ENCODE peak calls at places on chromosomes 11 and 22, in nine cellular contexts. I is cardiac muscle cell; R is PC-9; O is effector memory CD4-positive, alpha-beta T cell; T is lung; K is iPS DF 6.9; Q is right cardiac atrium; P is CD4-positive, CD25-positive, alpha-beta regulatory T cell; W is cardiac fibroblast. A is an unnamed sample.

GRCh38 chr22:37254206-37254866 is 10.3 kb upstream of the RAC2 start:
- DNase-seq in P (no peak), O (no peak), W (peak), I (peak), R (peak), K (no peak), Q (no peak), T (no peak), A (peak)

GRCh38 chr11:134522782-134523570 is 110.9 kb upstream of the B3GAT1 start:
- DNase-seq in Q (no peak), K (no peak), T (no peak), I (no peak), O (no peak), R (no peak), W (no peak), P (no peak), A (no peak)

GRCh38 chr11:294795-295194 is 4.5 kb downstream of the IFITM5 start:
- DNase-seq in T (no peak), R (no peak), I (no peak), K (no peak), Q (no peak), P (no peak), O (no peak), W (no peak), A (no peak)

GRCh38 chr11:22338465-22338810 is 257 bp downstream of the SLC17A6 start:
- DNase-seq in P (no peak), K (no peak), I (no peak), R (no peak), Q (no peak), W (no peak), T (no peak), O (no peak), A (no peak)

GRCh38 chr11:69212121-69213110 is 56.7 kb downstream of the SMIM38 start:
- DNase-seq in T (no peak), Q (no peak), O (no peak), P (no peak), I (no peak), K (no peak), W (no peak), R (no peak), A (no peak)

GRCh38 chr22:49302530-49302929 is 525.1 kb downstream of the BRD1 start:
- DNase-seq in R (no peak), K (no peak), I (no peak), Q (peak), P (no peak), W (no peak), O (no peak), T (no peak), A (no peak)

GRCh38 chr11:127609025-127609788 is 608.6 kb upstream of the KIRREL3 start:
- DNase-seq in R (no peak), O (no peak), P (no peak), W (no peak), T (no peak), K (no peak), Q (no peak), I (no peak), A (no peak)

GRCh38 chr22:48096411-48096810 is 1334.0 kb downstream of the TBC1D22A start:
- DNase-seq in O (no peak), P (no peak), W (no peak), R (no peak), K (no peak), T (no peak), Q (no peak), I (no peak), A (no peak)

GRCh38 chr11:16924826-16925494 is 89.3 kb downstream of the PLEKHA7 start:
- DNase-seq in Q (peak), K (no peak), R (peak), I (peak), T (peak), W (peak), P (no peak), O (no peak), A (no peak)

DNA sequence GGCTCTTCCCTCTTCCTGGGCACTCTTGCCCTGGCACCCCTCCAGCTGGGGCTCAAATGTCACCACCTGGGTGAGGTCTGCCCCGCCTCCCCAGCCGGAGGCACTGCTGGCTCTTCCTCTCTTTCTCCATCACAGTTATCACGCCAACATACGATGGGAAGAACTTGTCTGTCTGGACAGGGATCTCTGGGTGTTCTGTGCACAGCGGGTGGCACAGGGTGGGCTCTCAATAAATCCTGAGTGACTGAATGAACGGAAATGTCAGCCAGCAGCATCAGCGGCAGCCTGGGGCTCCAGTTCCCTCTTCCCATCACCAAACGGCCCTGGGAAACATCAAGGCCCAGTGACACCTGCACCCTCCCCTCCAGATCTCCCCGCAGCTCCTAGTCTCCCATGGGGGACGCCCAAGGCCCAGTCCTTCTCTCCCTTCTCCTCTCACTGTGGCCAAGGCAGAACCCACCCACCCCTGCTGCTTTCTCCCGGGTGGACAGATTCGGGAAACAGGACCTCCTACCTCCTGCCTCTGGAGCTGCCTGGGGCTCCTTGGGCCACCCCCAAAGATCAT is 440 bp upstream of the SLC25A45 start:
- DNase-seq in R (peak), W (no peak), Q (no peak), K (no peak), T (peak), I (no peak), P (no peak), O (no peak), A (no peak)
- H3K4me3 ChIP-seq in R (peak), W (peak), Q (peak), K (no peak), T (no peak), I (no peak), P (peak), O (peak), A (peak)

DNA sequence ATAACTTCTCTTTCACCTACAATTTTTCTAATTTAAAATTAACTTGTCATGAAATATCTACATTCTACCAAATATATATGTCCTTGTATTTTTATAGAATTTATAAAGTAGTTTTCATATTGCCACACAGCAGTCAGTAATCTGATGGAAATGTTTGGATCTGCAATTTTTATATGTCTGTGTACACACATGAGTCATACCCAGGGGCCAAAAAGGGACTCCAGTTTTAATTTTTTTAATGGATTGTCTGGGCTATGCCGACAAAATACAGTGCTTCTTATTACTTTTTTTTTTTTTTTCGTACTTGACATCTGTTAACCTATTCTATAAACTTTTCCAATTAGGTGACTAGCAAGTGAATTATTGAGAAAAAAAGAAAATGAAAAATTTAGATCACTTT is 6.3 kb downstream of the GUCY1A2 start:
- DNase-seq in T (no peak), I (peak), K (no peak), W (peak), P (no peak), Q (no peak), R (no peak), O (no peak), A (no peak)
- H3K4me3 ChIP-seq in T (no peak), I (no peak), K (no peak), W (no peak), P (no peak), Q (no peak), R (no peak), O (no peak), A (no peak)

GRCh38 chr11:114121138-114121537 is 61.6 kb downstream of the ZBTB16 start:
- DNase-seq in O (no peak), R (no peak), K (no peak), Q (no peak), I (no peak), T (no peak), W (no peak), P (no peak), A (no peak)
- H3K4me3 ChIP-seq in O (no peak), R (no peak), K (no peak), Q (no peak), I (no peak), T (no peak), W (no peak), P (no peak), A (no peak)

DNA sequence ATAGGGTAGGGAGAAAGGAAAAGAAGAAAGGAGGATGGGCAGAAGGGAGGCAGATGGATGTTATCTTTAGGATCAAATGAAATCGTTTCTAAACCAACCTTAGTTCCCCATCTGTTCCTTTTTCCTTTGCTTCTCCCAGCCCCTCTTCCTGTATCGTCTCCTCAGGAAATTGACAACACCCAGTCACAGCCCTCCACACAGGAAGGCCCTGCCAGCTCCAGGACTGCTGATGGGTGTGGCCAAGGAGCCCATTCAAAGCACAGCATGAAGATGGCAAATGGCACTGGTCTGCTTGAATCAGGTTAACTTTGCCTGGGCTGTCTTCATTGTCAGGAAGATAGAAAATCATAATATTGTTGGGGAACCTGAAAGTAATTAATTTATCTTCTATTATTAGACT is 164.8 kb downstream of the C11orf87 start:
- DNase-seq in R (no peak), I (no peak), O (no peak), P (no peak), Q (no peak), T (no peak), K (no peak), W (no peak), A (no peak)
- H3K4me3 ChIP-seq in R (no peak), I (no peak), O (no peak), P (no peak), Q (no peak), T (no peak), K (no peak), W (no peak), A (no peak)

DNA sequence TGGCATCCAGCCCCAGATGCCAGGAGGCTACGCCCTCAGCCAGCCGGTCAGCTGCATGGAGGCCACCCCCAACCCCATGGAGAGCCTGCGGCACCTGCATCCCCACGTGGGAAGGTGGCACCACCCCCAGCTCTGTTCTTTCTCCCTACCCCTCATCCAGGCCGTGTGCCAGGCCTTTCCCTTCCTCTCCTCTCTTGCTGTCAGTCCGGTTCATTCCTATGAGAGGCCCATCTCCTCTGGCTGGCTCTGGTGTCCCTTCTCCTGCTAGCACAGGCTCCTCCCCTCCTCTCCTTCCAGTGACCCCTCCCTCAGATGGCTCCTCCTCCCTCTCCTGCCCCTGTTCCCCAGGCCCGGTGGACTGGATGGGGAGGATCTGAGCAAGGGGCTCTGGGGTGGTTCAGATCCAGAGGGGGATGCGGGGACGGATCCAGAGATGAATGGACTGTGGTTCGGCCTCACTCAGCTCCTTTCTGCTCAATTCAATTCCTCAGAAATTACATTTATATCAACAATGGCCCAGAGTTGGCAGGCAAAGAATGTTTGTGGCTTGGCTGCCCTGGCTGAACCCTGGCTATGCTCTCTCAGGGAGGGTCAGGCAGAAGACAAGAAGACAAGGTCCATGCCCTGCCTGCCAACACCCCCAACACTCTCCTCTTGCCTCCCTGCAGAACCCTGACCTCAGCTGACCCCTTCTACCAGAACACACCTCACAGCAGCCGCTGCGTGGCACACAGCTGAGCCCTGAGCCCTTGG is 18.5 kb upstream of the LRRC10B start:
- DNase-seq in W (peak), Q (no peak), I (peak), T (no peak), O (no peak), P (no peak), R (peak), K (no peak), A (no peak)
- H3K4me3 ChIP-seq in W (no peak), Q (no peak), I (no peak), T (no peak), O (no peak), P (no peak), R (no peak), K (no peak), A (no peak)

A was measured in skeletal muscle cell.